ENCODE peak calls at places on chromosomes 13 and 19, in seven cellular contexts. R, W, K, S, H, Q and G are unnamed samples.
A peak's percentile ranks its signal among the peaks of the same experiment; 100 is the strongest.

GRCh38 chr13:85543144-85543543 is 256.1 kb downstream of the SLITRK6 start:
- DNase-seq in R (no peak), W (no peak), K (no peak), S (no peak), H (peak; percentile 47), Q (no peak), G (no peak)

GRCh38 chr13:53250272-53250875 is 221.8 kb downstream of the OLFM4 start:
- DNase-seq in R (no peak), W (no peak), K (peak; percentile 71), S (peak; percentile 42), H (peak; percentile 84), Q (no peak), G (no peak)

GRCh38 chr19:54493967-54494585 is 8.6 kb upstream of the LAIR2 start:
- DNase-seq in R (no peak), W (no peak), K (peak; percentile 20), S (no peak), H (no peak), Q (no peak), G (no peak)

GRCh38 chr13:89401209-89401810 is 1730.1 kb downstream of the SLITRK5 start:
- DNase-seq in R (no peak), W (no peak), K (no peak), S (no peak), H (peak; percentile 86), Q (no peak), G (no peak)

GRCh38 chr19:47122359-47123335 is 8.0 kb upstream of the SAE1 start:
- DNase-seq in R (no peak), W (no peak), K (no peak), S (no peak), H (peak; percentile 73), Q (no peak), G (no peak)

GRCh38 chr13:94325660-94326059 is 153.8 kb downstream of the DCT start:
- DNase-seq in R (no peak), W (no peak), K (no peak), S (no peak), H (peak; percentile 60), Q (no peak), G (no peak)

GRCh38 chr13:99085139-99085845 is 107.4 kb upstream of the DOCK9 start:
- DNase-seq in R (no peak), W (no peak), K (no peak), S (peak; percentile 17), H (no peak), Q (peak; percentile 47), G (no peak)

GRCh38 chr19:29528946-29529645 is 3.3 kb downstream of the VSTM2B start:
- DNase-seq in R (no peak), W (no peak), K (no peak), S (no peak), H (no peak), Q (no peak), G (no peak)

GRCh38 chr13:60836821-60837220 is 439.8 kb downstream of the TDRD3 start:
- DNase-seq in R (no peak), W (no peak), K (no peak), S (no peak), H (no peak), Q (no peak), G (no peak)

GRCh38 chr13:44917589-44918322 is 71.5 kb downstream of the NUFIP1 start:
- DNase-seq in R (peak; percentile 85), W (peak; percentile 82), K (peak; percentile 98), S (peak; percentile 98), H (peak; percentile 97), Q (peak; percentile 95), G (peak; percentile 94)
- TF ChIP-seq CTCF in R (no peak), W (peak; percentile 53), K (no peak), S (peak; percentile 51), H (peak; percentile 48), Q (no peak), G (no peak)

GRCh38 chr19:4362871-4363545 is 19.6 kb downstream of the MPND start:
- DNase-seq in R (no peak), W (no peak), K (no peak), S (no peak), H (no peak), Q (no peak), G (no peak)
- TF ChIP-seq CTCF in R (no peak), W (no peak), K (no peak), S (no peak), H (no peak), Q (no peak), G (no peak)

GRCh38 chr19:1813197-1813836 is 1.2 kb upstream of the ATP8B3 start:
- DNase-seq in R (no peak), W (no peak), K (no peak), S (no peak), H (no peak), Q (no peak), G (no peak)
- TF ChIP-seq CTCF in R (no peak), W (no peak), K (no peak), S (no peak), H (peak; percentile 0), Q (peak; percentile 10), G (peak; percentile 18)

GRCh38 chr13:19085258-19085657 is 96.4 kb downstream of the TUBA3C start:
- DNase-seq in R (no peak), W (no peak), K (no peak), S (no peak), H (no peak), Q (no peak), G (no peak)

GRCh38 chr13:19090495-19090894 is 91.1 kb downstream of the TUBA3C start:
- DNase-seq in R (no peak), W (no peak), K (no peak), S (no peak), H (no peak), Q (no peak), G (no peak)

GRCh38 chr13:19088416-19088815 is 93.2 kb downstream of the TUBA3C start:
- DNase-seq in R (no peak), W (no peak), K (no peak), S (no peak), H (no peak), Q (no peak), G (no peak)

GRCh38 chr13:19085876-19086275 is 95.7 kb downstream of the TUBA3C start:
- DNase-seq in R (no peak), W (no peak), K (no peak), S (no peak), H (no peak), Q (no peak), G (no peak)

DNA sequence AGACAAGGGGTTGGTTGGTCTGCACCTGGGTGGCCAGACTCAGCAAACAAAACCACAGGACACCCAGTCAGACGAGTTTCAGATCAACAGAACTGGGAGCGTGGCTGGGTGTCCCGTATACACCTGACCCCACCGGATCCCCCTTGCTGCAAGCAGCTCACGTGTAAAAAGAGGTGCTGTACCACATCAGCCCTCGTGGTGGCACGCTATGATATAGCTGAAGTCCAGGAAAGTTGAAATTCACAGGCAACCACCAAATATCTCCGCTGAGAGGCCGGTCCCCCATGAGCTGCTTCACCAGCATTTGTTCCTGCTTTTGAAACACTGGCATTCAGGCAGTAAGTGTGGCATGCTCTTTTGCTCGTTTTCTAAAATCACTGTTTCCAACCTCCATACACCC is 92.3 kb downstream of the TUBA3C start:
- DNase-seq in R (no peak), W (no peak), K (peak; percentile 6), S (no peak), H (no peak), Q (no peak), G (no peak)
- TF ChIP-seq CTCF in R (no peak), W (no peak), K (no peak), S (no peak), H (no peak), Q (no peak), G (no peak)

DNA sequence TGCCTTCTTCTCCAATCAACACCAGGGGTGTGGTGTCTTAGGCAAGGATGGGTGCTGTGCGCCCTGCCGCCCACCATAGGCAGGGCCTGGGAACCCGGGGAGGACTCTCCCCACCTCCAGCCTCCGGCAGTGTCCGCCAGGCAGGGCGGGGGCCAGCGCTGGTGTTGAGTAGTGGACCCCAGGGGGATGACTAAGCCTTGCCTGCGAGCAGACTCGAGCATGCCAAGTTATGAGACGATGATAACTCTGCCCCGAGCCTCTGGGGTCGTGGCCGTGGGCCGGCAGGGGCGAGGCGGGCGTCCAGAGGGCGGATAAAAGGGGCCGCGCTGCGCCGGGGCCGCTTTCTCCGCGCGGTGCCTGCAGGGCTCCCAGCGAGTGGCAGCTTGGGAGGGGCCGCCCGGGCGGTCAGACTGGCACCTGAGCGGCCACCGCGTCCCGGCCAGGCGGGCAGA is at the start of gene MEDAG:
- DNase-seq in R (peak; percentile 70), W (peak; percentile 76), K (no peak), S (no peak), H (peak; percentile 89), Q (no peak), G (no peak)
- TF ChIP-seq CTCF in R (no peak), W (no peak), K (no peak), S (no peak), H (no peak), Q (no peak), G (no peak)

DNA sequence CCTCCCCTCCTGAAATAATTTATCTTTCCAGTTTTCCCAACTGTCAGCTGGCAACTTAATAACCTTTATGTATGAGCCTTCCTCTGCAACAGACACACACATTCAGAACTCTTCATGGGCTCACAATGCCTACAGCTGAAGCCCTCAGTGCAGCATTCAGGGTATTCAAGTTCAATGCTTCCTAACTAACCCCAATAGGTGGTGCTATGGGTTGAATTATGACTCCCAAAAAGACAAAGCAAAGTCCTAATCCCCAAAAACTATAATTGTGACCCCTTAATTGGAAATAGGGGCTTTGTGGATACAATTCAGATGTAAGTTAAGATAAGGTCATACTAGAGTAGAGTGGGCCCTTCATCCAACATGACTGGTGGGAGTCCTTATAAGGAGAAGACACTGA is 202.2 kb downstream of the SUCLA2 start:
- DNase-seq in R (no peak), W (no peak), K (peak; percentile 6), S (no peak), H (peak; percentile 54), Q (no peak), G (no peak)
- TF ChIP-seq CTCF in R (no peak), W (no peak), K (peak; percentile 16), S (no peak), H (peak; percentile 57), Q (no peak), G (no peak)

DNA sequence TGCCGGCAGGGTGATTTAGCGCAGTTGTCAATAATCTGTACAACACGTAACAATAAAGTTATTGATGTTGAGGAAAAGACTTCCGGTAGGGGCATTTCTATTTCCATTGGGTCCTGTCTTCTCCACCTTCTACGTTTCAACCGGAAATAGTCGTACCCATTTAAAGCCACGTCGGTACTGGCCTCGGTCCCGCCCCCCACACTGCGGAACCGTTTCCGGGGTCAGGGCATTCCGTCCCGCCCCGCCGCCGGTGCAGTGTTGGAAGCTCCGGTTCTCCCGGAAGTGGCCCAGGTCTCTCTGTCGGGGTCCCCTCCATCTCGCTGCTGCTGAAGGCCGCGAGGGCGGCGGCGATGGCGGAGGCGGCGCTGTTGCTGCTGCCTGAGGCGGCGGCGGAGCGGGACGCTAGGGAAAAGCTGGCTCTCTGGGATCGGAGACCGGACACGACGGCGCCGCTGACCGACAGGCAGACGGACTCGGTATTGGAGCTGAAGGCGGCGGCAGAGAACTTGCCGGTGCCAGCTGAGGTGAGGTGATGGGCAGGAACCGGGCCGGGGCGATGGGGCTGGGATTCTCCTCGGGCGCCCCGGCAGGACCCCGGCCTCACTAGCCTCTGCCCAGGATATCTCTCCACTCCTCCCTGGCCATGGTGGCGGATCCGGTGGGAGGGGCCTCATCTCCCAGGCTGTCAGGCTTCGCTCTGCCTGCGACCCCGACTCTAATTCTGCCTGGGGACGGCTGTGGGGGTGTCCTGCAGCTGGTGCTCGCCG is at the start of gene COG3:
- DNase-seq in R (peak; percentile 82), W (peak; percentile 80), K (peak; percentile 97), S (peak; percentile 90), H (peak; percentile 97), Q (peak; percentile 95), G (peak; percentile 93)
- TF ChIP-seq CTCF in R (no peak), W (no peak), K (peak; percentile 3), S (no peak), H (peak; percentile 41), Q (peak; percentile 50), G (peak; percentile 47)